ENCODE peak calls at places on chromosomes 3 and 15, in seven cellular contexts. One of them, this sample, is unnamed.

GRCh38 chr15:65106011-65106590 is 8.9 kb downstream of the UBAP1L start:
- DNase-seq in IMR-90: no peak
- DNase-seq in mesendoderm: no peak
- DNase-seq in H9: no peak
- DNase-seq in trophoblast cell: no peak
- DNase-seq in H1: no peak
- DNase-seq in neuronal stem cell: no peak
- DNase-seq in this sample: no peak

GRCh38 chr15:66819084-66819483 is 117.0 kb downstream of the SMAD6 start:
- DNase-seq in mesendoderm: no peak
- DNase-seq in H1: no peak
- DNase-seq in H9: no peak
- DNase-seq in IMR-90: no peak
- DNase-seq in trophoblast cell: no peak
- DNase-seq in neuronal stem cell: no peak
- DNase-seq in this sample: no peak

GRCh38 chr3:42605550-42606173 is 5.2 kb downstream of the NKTR start:
- DNase-seq in IMR-90: no peak
- DNase-seq in neuronal stem cell: no peak
- DNase-seq in trophoblast cell: no peak
- DNase-seq in H1: no peak
- DNase-seq in H9: no peak
- DNase-seq in mesendoderm: no peak
- DNase-seq in this sample: peak; percentile 23

GRCh38 chr3:156981005-156981404 is 154.9 kb downstream of the LEKR1 start:
- DNase-seq in H1: no peak
- DNase-seq in neuronal stem cell: no peak
- DNase-seq in H9: no peak
- DNase-seq in mesendoderm: no peak
- DNase-seq in IMR-90: no peak
- DNase-seq in trophoblast cell: no peak
- DNase-seq in this sample: peak; percentile 7

GRCh38 chr15:82916161-82916952 is 36.2 kb downstream of the HOMER2 start:
- DNase-seq in mesendoderm: no peak
- DNase-seq in H1: no peak
- DNase-seq in trophoblast cell: no peak
- DNase-seq in neuronal stem cell: no peak
- DNase-seq in IMR-90: no peak
- DNase-seq in H9: no peak
- DNase-seq in this sample: no peak

GRCh38 chr15:78715930-78716329 is 74.9 kb upstream of the CHRNB4 start:
- DNase-seq in IMR-90: peak; percentile 82
- DNase-seq in neuronal stem cell: no peak
- DNase-seq in H1: no peak
- DNase-seq in mesendoderm: no peak
- DNase-seq in trophoblast cell: peak; percentile 78
- DNase-seq in H9: no peak
- DNase-seq in this sample: peak; percentile 10

GRCh38 chr3:171811059-171811912 is 1.0 kb upstream of the PLD1 start:
- DNase-seq in IMR-90: peak; percentile 99
- DNase-seq in H1: no peak
- DNase-seq in neuronal stem cell: no peak
- DNase-seq in mesendoderm: no peak
- DNase-seq in H9: no peak
- DNase-seq in trophoblast cell: peak; percentile 96
- DNase-seq in this sample: peak; percentile 99

GRCh38 chr3:63048365-63048764 is 173.1 kb upstream of the CADPS start:
- DNase-seq in mesendoderm: no peak
- DNase-seq in IMR-90: no peak
- DNase-seq in H9: no peak
- DNase-seq in neuronal stem cell: no peak
- DNase-seq in H1: no peak
- DNase-seq in trophoblast cell: no peak
- DNase-seq in this sample: no peak

GRCh38 chr3:195455789-195456188 is 13.0 kb upstream of the ACAP2 start:
- DNase-seq in trophoblast cell: no peak
- DNase-seq in H1: no peak
- DNase-seq in neuronal stem cell: no peak
- DNase-seq in IMR-90: no peak
- DNase-seq in H9: no peak
- DNase-seq in mesendoderm: no peak
- DNase-seq in this sample: no peak

GRCh38 chr3:1616715-1617114 is 482.0 kb upstream of the CNTN4 start:
- DNase-seq in neuronal stem cell: no peak
- DNase-seq in H1: no peak
- DNase-seq in trophoblast cell: no peak
- DNase-seq in H9: no peak
- DNase-seq in IMR-90: no peak
- DNase-seq in mesendoderm: no peak
- DNase-seq in this sample: no peak

GRCh38 chr3:153221748-153222162 is 59.7 kb downstream of the RAP2B start:
- DNase-seq in H1: no peak
- DNase-seq in H9: no peak
- DNase-seq in trophoblast cell: peak; percentile 63
- DNase-seq in IMR-90: peak; percentile 99
- DNase-seq in mesendoderm: peak; percentile 78
- DNase-seq in neuronal stem cell: no peak
- DNase-seq in this sample: peak; percentile 99

GRCh38 chr3:16890605-16891333 is 6.0 kb downstream of the PLCL2 start:
- DNase-seq in H1: no peak
- DNase-seq in IMR-90: peak; percentile 23
- DNase-seq in neuronal stem cell: no peak
- DNase-seq in H9: no peak
- DNase-seq in trophoblast cell: no peak
- DNase-seq in mesendoderm: no peak
- DNase-seq in this sample: no peak

GRCh38 chr3:182241777-182242556 is 530.2 kb downstream of the SOX2 start:
- DNase-seq in neuronal stem cell: peak; percentile 67
- DNase-seq in H9: no peak
- DNase-seq in mesendoderm: no peak
- DNase-seq in H1: no peak
- DNase-seq in IMR-90: no peak
- DNase-seq in trophoblast cell: no peak
- DNase-seq in this sample: peak; percentile 24

GRCh38 chr3:23612296-23612891 is 193.4 kb upstream of the UBE2E1 start:
- DNase-seq in mesendoderm: no peak
- DNase-seq in trophoblast cell: no peak
- DNase-seq in H1: peak; percentile 37
- DNase-seq in neuronal stem cell: no peak
- DNase-seq in H9: no peak
- DNase-seq in IMR-90: peak; percentile 89
- DNase-seq in this sample: peak; percentile 13

GRCh38 chr3:132652640-132653270 is 6.9 kb downstream of the ACAD11 start:
- DNase-seq in H9: no peak
- DNase-seq in mesendoderm: no peak
- DNase-seq in neuronal stem cell: no peak
- DNase-seq in trophoblast cell: no peak
- DNase-seq in IMR-90: peak; percentile 33
- DNase-seq in H1: no peak
- DNase-seq in this sample: no peak

GRCh38 chr3:99686955-99687612 is 48.7 kb downstream of the COL8A1 start:
- DNase-seq in mesendoderm: peak; percentile 68
- DNase-seq in neuronal stem cell: peak; percentile 57
- DNase-seq in H9: peak; percentile 61
- DNase-seq in IMR-90: peak; percentile 74
- DNase-seq in H1: peak; percentile 84
- DNase-seq in trophoblast cell: peak; percentile 81
- DNase-seq in this sample: peak; percentile 74

GRCh38 chr3:73024836-73025235 is 28.2 kb downstream of the PPP4R2 start:
- DNase-seq in H1: no peak
- DNase-seq in IMR-90: peak; percentile 25
- DNase-seq in trophoblast cell: peak; percentile 98
- DNase-seq in neuronal stem cell: no peak
- DNase-seq in mesendoderm: peak; percentile 67
- DNase-seq in H9: no peak
- DNase-seq in this sample: no peak

GRCh38 chr3:28316226-28316625 is 32.3 kb upstream of the ZCWPW2 start:
- DNase-seq in trophoblast cell: no peak
- DNase-seq in H1: no peak
- DNase-seq in H9: no peak
- DNase-seq in IMR-90: peak; percentile 34
- DNase-seq in mesendoderm: no peak
- DNase-seq in neuronal stem cell: no peak
- DNase-seq in this sample: no peak

GRCh38 chr3:128050597-128050996 is 1.6 kb upstream of the SEC61A1 start:
- DNase-seq in H1: no peak
- DNase-seq in IMR-90: peak; percentile 47
- DNase-seq in trophoblast cell: no peak
- DNase-seq in H9: no peak
- DNase-seq in neuronal stem cell: no peak
- DNase-seq in mesendoderm: no peak
- DNase-seq in this sample: no peak

GRCh38 chr3:118544458-118544857 is 490.2 kb downstream of the IGSF11 start:
- DNase-seq in mesendoderm: peak; percentile 12
- DNase-seq in H9: peak; percentile 40
- DNase-seq in trophoblast cell: peak; percentile 16
- DNase-seq in IMR-90: no peak
- DNase-seq in neuronal stem cell: no peak
- DNase-seq in H1: no peak
- DNase-seq in this sample: no peak

GRCh38 chr3:38588276-38588971 is 61.1 kb downstream of the SCN5A start:
- DNase-seq in H9: peak; percentile 15
- DNase-seq in H1: peak; percentile 32
- DNase-seq in mesendoderm: no peak
- DNase-seq in trophoblast cell: no peak
- DNase-seq in neuronal stem cell: no peak
- DNase-seq in IMR-90: no peak
- DNase-seq in this sample: no peak

GRCh38 chr3:102941761-102942160 is 506.9 kb downstream of the ZPLD1 start:
- DNase-seq in mesendoderm: no peak
- DNase-seq in H1: no peak
- DNase-seq in H9: no peak
- DNase-seq in neuronal stem cell: no peak
- DNase-seq in trophoblast cell: no peak
- DNase-seq in IMR-90: no peak
- DNase-seq in this sample: no peak

GRCh38 chr3:112676659-112677234 is 35.8 kb upstream of the CCDC80 start:
- DNase-seq in trophoblast cell: peak; percentile 78
- DNase-seq in IMR-90: peak; percentile 99
- DNase-seq in H1: no peak
- DNase-seq in H9: peak; percentile 43
- DNase-seq in neuronal stem cell: no peak
- DNase-seq in mesendoderm: peak; percentile 81
- DNase-seq in this sample: peak; percentile 97

GRCh38 chr3:115885621-115886020 is 262.3 kb downstream of the GAP43 start:
- DNase-seq in IMR-90: peak; percentile 26
- DNase-seq in H9: no peak
- DNase-seq in neuronal stem cell: peak; percentile 26
- DNase-seq in trophoblast cell: no peak
- DNase-seq in H1: no peak
- DNase-seq in mesendoderm: peak; percentile 40
- DNase-seq in this sample: peak; percentile 20

GRCh38 chr3:31959951-31960792 is 20.9 kb downstream of the OSBPL10 start:
- DNase-seq in H9: peak; percentile 41
- DNase-seq in trophoblast cell: peak; percentile 63
- DNase-seq in mesendoderm: peak; percentile 71
- DNase-seq in H1: peak; percentile 52
- DNase-seq in IMR-90: peak; percentile 55
- DNase-seq in neuronal stem cell: no peak
- DNase-seq in this sample: peak; percentile 62

GRCh38 chr15:31390777-31391486 is 64.3 kb downstream of the KLF13 start:
- DNase-seq in trophoblast cell: no peak
- DNase-seq in H1: no peak
- DNase-seq in neuronal stem cell: no peak
- DNase-seq in mesendoderm: peak; percentile 78
- DNase-seq in IMR-90: no peak
- DNase-seq in H9: no peak
- DNase-seq in this sample: no peak

GRCh38 chr3:78235841-78236240 is 1195.9 kb downstream of the ROBO2 start:
- DNase-seq in IMR-90: peak; percentile 7
- DNase-seq in mesendoderm: no peak
- DNase-seq in trophoblast cell: no peak
- DNase-seq in neuronal stem cell: no peak
- DNase-seq in H1: no peak
- DNase-seq in H9: no peak
- DNase-seq in this sample: no peak

DNA sequence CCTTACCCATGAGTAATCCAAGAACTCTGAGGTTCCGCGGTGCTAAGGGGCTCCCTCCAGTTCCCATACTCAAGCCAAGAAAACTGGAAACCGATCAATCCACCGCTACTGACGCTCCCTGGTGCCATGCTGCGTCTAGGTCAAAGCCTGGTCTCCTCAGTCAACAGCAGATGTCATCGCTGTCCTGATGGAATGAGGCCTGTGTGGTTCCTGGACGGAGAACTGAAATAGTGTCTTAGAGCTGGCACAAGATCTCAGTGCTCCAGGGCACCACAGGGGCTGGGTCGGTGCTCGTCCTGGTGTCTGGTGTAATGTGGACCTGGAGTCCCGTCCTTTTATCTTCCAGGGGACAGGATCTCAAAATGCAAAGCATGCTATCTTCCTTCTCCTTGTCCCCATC is 373.9 kb upstream of the CFAP20DC start:
- DNase-seq in mesendoderm: no peak
- DNase-seq in H1: no peak
- DNase-seq in trophoblast cell: no peak
- DNase-seq in IMR-90: no peak
- DNase-seq in H9: no peak
- DNase-seq in neuronal stem cell: no peak
- DNase-seq in this sample: no peak
- H3K4me2 ChIP-seq in mesendoderm: no peak overlapping the region
- H3K4me2 ChIP-seq in H1: no peak overlapping the region
- H3K4me2 ChIP-seq in trophoblast cell: no peak overlapping the region
- H3K4me2 ChIP-seq in IMR-90: no peak overlapping the region
- H3K4me2 ChIP-seq in H9: no peak overlapping the region
- H3K4me2 ChIP-seq in neuronal stem cell: no peak overlapping the region
- H3K4me2 ChIP-seq in this sample: no peak overlapping the region

GRCh38 chr3:123705886-123706285 is 121.0 kb upstream of the HACD2 start:
- DNase-seq in H9: no peak
- DNase-seq in neuronal stem cell: no peak
- DNase-seq in trophoblast cell: no peak
- DNase-seq in mesendoderm: no peak
- DNase-seq in IMR-90: no peak
- DNase-seq in H1: no peak
- DNase-seq in this sample: no peak
- H2BK5ac ChIP-seq in H9: no peak overlapping the region
- H2BK5ac ChIP-seq in neuronal stem cell: no peak overlapping the region
- H2BK5ac ChIP-seq in trophoblast cell: no peak overlapping the region
- H2BK5ac ChIP-seq in mesendoderm: no peak overlapping the region
- H2BK5ac ChIP-seq in IMR-90: no peak overlapping the region
- H2BK5ac ChIP-seq in H1: no peak overlapping the region
- H2BK5ac ChIP-seq in this sample: no peak overlapping the region

GRCh38 chr15:62464705-62465104 is 299.6 kb upstream of the C2CD4B start:
- DNase-seq in trophoblast cell: peak; percentile 47
- DNase-seq in H9: no peak
- DNase-seq in neuronal stem cell: no peak
- DNase-seq in H1: no peak
- DNase-seq in IMR-90: peak; percentile 67
- DNase-seq in mesendoderm: peak; percentile 81
- DNase-seq in this sample: no peak
- H3K4me2 ChIP-seq in trophoblast cell: no peak overlapping the region
- H3K4me2 ChIP-seq in H9: no peak overlapping the region
- H3K4me2 ChIP-seq in neuronal stem cell: no peak overlapping the region
- H3K4me2 ChIP-seq in H1: peak overlapping the region; percentile 20
- H3K4me2 ChIP-seq in IMR-90: peak overlapping the region; percentile 20
- H3K4me2 ChIP-seq in mesendoderm: no peak overlapping the region
- H3K4me2 ChIP-seq in this sample: no peak overlapping the region

DNA sequence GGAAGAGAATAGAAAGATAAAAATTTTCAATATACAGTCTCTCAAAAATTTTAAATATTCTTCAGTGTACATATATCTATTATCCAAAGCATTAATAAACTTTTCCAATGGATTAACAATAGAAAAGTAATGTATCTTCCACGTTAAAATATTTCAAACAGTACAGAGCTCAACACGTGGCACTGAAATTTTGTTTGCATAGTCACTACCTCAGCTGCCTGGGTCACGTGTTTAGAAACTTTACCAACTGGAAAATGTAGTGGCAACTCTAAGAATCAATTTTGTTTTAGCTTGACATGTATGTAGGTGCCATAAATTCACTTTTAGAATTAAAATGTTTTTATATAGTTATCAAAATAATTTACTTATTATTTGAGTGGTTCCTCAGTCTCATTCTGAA is 85.3 kb downstream of the CNTN3 start:
- DNase-seq in H9: no peak
- DNase-seq in H1: no peak
- DNase-seq in mesendoderm: no peak
- DNase-seq in neuronal stem cell: no peak
- DNase-seq in IMR-90: no peak
- DNase-seq in trophoblast cell: no peak
- DNase-seq in this sample: no peak
- H2BK5ac ChIP-seq in H9: no peak overlapping the region
- H2BK5ac ChIP-seq in H1: no peak overlapping the region
- H2BK5ac ChIP-seq in mesendoderm: no peak overlapping the region
- H2BK5ac ChIP-seq in neuronal stem cell: no peak overlapping the region
- H2BK5ac ChIP-seq in IMR-90: no peak overlapping the region
- H2BK5ac ChIP-seq in trophoblast cell: no peak overlapping the region
- H2BK5ac ChIP-seq in this sample: no peak overlapping the region

This sample was measured in mesenchymal stem cell.